ENCODE peak calls at places on chromosomes 2 and 18, in five cellular contexts. One of them, this sample, is unnamed.

GRCh38 chr2:210544191-210544590 is 12.2 kb upstream of the CPS1 start:
- DNase-seq in A549: no peak
- DNase-seq in skeletal muscle cell: no peak
- DNase-seq in EH: no peak
- DNase-seq in activated T-cell treated with anti-CD3 and anti-CD28 coated beads for 1 hour: no peak
- DNase-seq in this sample: no peak

GRCh38 chr18:56036673-56037072 is 448.7 kb upstream of the TCF4 start:
- DNase-seq in activated T-cell treated with anti-CD3 and anti-CD28 coated beads for 1 hour: no peak
- DNase-seq in EH: peak
- DNase-seq in skeletal muscle cell: no peak
- DNase-seq in A549: no peak
- DNase-seq in this sample: peak

GRCh38 chr2:102703748-102704147 is 58.1 kb upstream of the TMEM182 start:
- DNase-seq in A549: peak
- DNase-seq in activated T-cell treated with anti-CD3 and anti-CD28 coated beads for 1 hour: no peak
- DNase-seq in skeletal muscle cell: no peak
- DNase-seq in EH: peak
- DNase-seq in this sample: peak

GRCh38 chr2:239275037-239275685 is 125.7 kb downstream of the HDAC4 start:
- DNase-seq in activated T-cell treated with anti-CD3 and anti-CD28 coated beads for 1 hour: peak
- DNase-seq in A549: peak
- DNase-seq in EH: peak
- DNase-seq in skeletal muscle cell: peak
- DNase-seq in this sample: peak

GRCh38 chr2:38474058-38474457 is 97.0 kb upstream of the ATL2 start:
- DNase-seq in skeletal muscle cell: no peak
- DNase-seq in A549: no peak
- DNase-seq in EH: no peak
- DNase-seq in activated T-cell treated with anti-CD3 and anti-CD28 coated beads for 1 hour: no peak
- DNase-seq in this sample: no peak

GRCh38 chr2:83689402-83689801 is 769.7 kb downstream of the SUCLG1 start:
- DNase-seq in A549: no peak
- DNase-seq in skeletal muscle cell: no peak
- DNase-seq in EH: no peak
- DNase-seq in activated T-cell treated with anti-CD3 and anti-CD28 coated beads for 1 hour: no peak
- DNase-seq in this sample: no peak

GRCh38 chr2:240964221-240964853 is 34.1 kb upstream of the SNED1 start:
- DNase-seq in skeletal muscle cell: no peak
- DNase-seq in activated T-cell treated with anti-CD3 and anti-CD28 coated beads for 1 hour: no peak
- DNase-seq in A549: no peak
- DNase-seq in EH: no peak
- DNase-seq in this sample: no peak

GRCh38 chr2:402206-402605 is 114.3 kb upstream of the ALKAL2 start:
- DNase-seq in skeletal muscle cell: no peak
- DNase-seq in activated T-cell treated with anti-CD3 and anti-CD28 coated beads for 1 hour: no peak
- DNase-seq in A549: no peak
- DNase-seq in EH: no peak
- DNase-seq in this sample: no peak

GRCh38 chr2:188978291-188979081 is 4.3 kb downstream of the COL3A1 start:
- DNase-seq in EH: peak
- DNase-seq in A549: no peak
- DNase-seq in activated T-cell treated with anti-CD3 and anti-CD28 coated beads for 1 hour: no peak
- DNase-seq in skeletal muscle cell: no peak
- DNase-seq in this sample: peak

GRCh38 chr2:78967294-78967693 is 58.2 kb upstream of the REG3G start:
- DNase-seq in skeletal muscle cell: no peak
- DNase-seq in EH: no peak
- DNase-seq in activated T-cell treated with anti-CD3 and anti-CD28 coated beads for 1 hour: no peak
- DNase-seq in A549: no peak
- DNase-seq in this sample: no peak

GRCh38 chr18:31741096-31741735 is 19.5 kb downstream of the SLC25A52 start:
- DNase-seq in EH: peak
- DNase-seq in activated T-cell treated with anti-CD3 and anti-CD28 coated beads for 1 hour: peak
- DNase-seq in A549: no peak
- DNase-seq in skeletal muscle cell: no peak
- DNase-seq in this sample: peak

GRCh38 chr2:72130671-72131360 is 16.8 kb downstream of the CYP26B1 start:
- DNase-seq in EH: no peak
- DNase-seq in A549: no peak
- DNase-seq in skeletal muscle cell: peak
- DNase-seq in activated T-cell treated with anti-CD3 and anti-CD28 coated beads for 1 hour: no peak
- DNase-seq in this sample: no peak

GRCh38 chr2:11598228-11598731 is 64.4 kb downstream of the GREB1 start:
- DNase-seq in EH: no peak
- DNase-seq in activated T-cell treated with anti-CD3 and anti-CD28 coated beads for 1 hour: no peak
- DNase-seq in A549: no peak
- DNase-seq in skeletal muscle cell: no peak
- DNase-seq in this sample: peak

GRCh38 chr2:29532451-29532850 is 388.9 kb downstream of the ALK start:
- DNase-seq in EH: no peak
- DNase-seq in activated T-cell treated with anti-CD3 and anti-CD28 coated beads for 1 hour: no peak
- DNase-seq in skeletal muscle cell: peak
- DNase-seq in A549: no peak
- DNase-seq in this sample: peak

GRCh38 chr2:85191157-85191556 is 58.0 kb downstream of the TCF7L1 start:
- DNase-seq in EH: no peak
- DNase-seq in skeletal muscle cell: no peak
- DNase-seq in A549: no peak
- DNase-seq in activated T-cell treated with anti-CD3 and anti-CD28 coated beads for 1 hour: no peak
- DNase-seq in this sample: no peak

This sample was measured in fibroblast of villous mesenchyme.